ENCODE peak calls at places on chromosomes 6 and 20, in nine cellular contexts. One of them, this sample, is unnamed.
A peak's percentile ranks its signal among the peaks of the same experiment; 100 is the strongest.

GRCh38 chr6:39357998-39358686 is 35.6 kb upstream of the KCNK16 start:
- DNase-seq in PC-3: peak; percentile 34
- DNase-seq in GM23338: no peak
- DNase-seq in neural progenitor cell: no peak
- DNase-seq in osteoblast: peak; percentile 54
- DNase-seq in IMR-90: peak; percentile 59
- DNase-seq in neuronal stem cell: no peak
- DNase-seq in mesenchymal stem cell: peak; percentile 91
- DNase-seq in PC-9: no peak
- DNase-seq in this sample: peak; percentile 41

GRCh38 chr6:110618591-110619267 is 142.3 kb upstream of the SLC22A16 start:
- DNase-seq in PC-3: peak; percentile 57
- DNase-seq in GM23338: peak; percentile 75
- DNase-seq in neural progenitor cell: no peak
- DNase-seq in osteoblast: no peak
- DNase-seq in IMR-90: peak; percentile 28
- DNase-seq in neuronal stem cell: peak; percentile 6
- DNase-seq in mesenchymal stem cell: peak; percentile 7
- DNase-seq in PC-9: peak; percentile 39
- DNase-seq in this sample: no peak

GRCh38 chr6:48069280-48069679 is 41.7 kb downstream of the PTCHD4 start:
- DNase-seq in PC-3: no peak
- DNase-seq in GM23338: peak; percentile 43
- DNase-seq in neural progenitor cell: peak; percentile 44
- DNase-seq in osteoblast: peak; percentile 48
- DNase-seq in IMR-90: peak; percentile 4
- DNase-seq in neuronal stem cell: no peak
- DNase-seq in mesenchymal stem cell: peak; percentile 37
- DNase-seq in PC-9: no peak
- DNase-seq in this sample: peak; percentile 25

GRCh38 chr6:46586896-46587295 is 65.7 kb downstream of the CYP39A1 start:
- DNase-seq in PC-3: no peak
- DNase-seq in GM23338: no peak
- DNase-seq in neural progenitor cell: no peak
- DNase-seq in osteoblast: no peak
- DNase-seq in IMR-90: no peak
- DNase-seq in neuronal stem cell: no peak
- DNase-seq in mesenchymal stem cell: no peak
- DNase-seq in PC-9: no peak
- DNase-seq in this sample: no peak

GRCh38 chr6:10529231-10529801 is 8.2 kb downstream of the GCNT2 start:
- DNase-seq in PC-3: peak; percentile 60
- DNase-seq in GM23338: no peak
- DNase-seq in neural progenitor cell: no peak
- DNase-seq in osteoblast: peak; percentile 1
- DNase-seq in IMR-90: no peak
- DNase-seq in neuronal stem cell: no peak
- DNase-seq in mesenchymal stem cell: no peak
- DNase-seq in PC-9: peak; percentile 72
- DNase-seq in this sample: no peak

GRCh38 chr20:40777653-40778052 is 88.6 kb upstream of the MAFB start:
- DNase-seq in PC-3: no peak
- DNase-seq in GM23338: no peak
- DNase-seq in neural progenitor cell: no peak
- DNase-seq in osteoblast: no peak
- DNase-seq in IMR-90: no peak
- DNase-seq in neuronal stem cell: no peak
- DNase-seq in mesenchymal stem cell: no peak
- DNase-seq in PC-9: no peak
- DNase-seq in this sample: no peak

GRCh38 chr6:77457720-77458349 is 5.5 kb downstream of the HTR1B start:
- DNase-seq in PC-3: peak; percentile 62
- DNase-seq in GM23338: peak; percentile 95
- DNase-seq in neural progenitor cell: peak; percentile 91
- DNase-seq in osteoblast: peak; percentile 87
- DNase-seq in IMR-90: peak; percentile 97
- DNase-seq in neuronal stem cell: peak; percentile 73
- DNase-seq in mesenchymal stem cell: peak; percentile 95
- DNase-seq in PC-9: no peak
- DNase-seq in this sample: peak; percentile 93

GRCh38 chr20:37803476-37804307 is 99.2 kb upstream of the VSTM2L start:
- DNase-seq in PC-3: no peak
- DNase-seq in GM23338: no peak
- DNase-seq in neural progenitor cell: no peak
- DNase-seq in osteoblast: no peak
- DNase-seq in IMR-90: no peak
- DNase-seq in neuronal stem cell: no peak
- DNase-seq in mesenchymal stem cell: no peak
- DNase-seq in PC-9: no peak
- DNase-seq in this sample: no peak

GRCh38 chr20:24738981-24739633 is 210.0 kb upstream of the CST7 start:
- DNase-seq in PC-3: no peak
- DNase-seq in GM23338: no peak
- DNase-seq in neural progenitor cell: no peak
- DNase-seq in osteoblast: no peak
- DNase-seq in IMR-90: no peak
- DNase-seq in neuronal stem cell: no peak
- DNase-seq in mesenchymal stem cell: no peak
- DNase-seq in PC-9: no peak
- DNase-seq in this sample: no peak

GRCh38 chr6:157759028-157759427 is 64.0 kb upstream of the SNX9 start:
- DNase-seq in PC-3: peak; percentile 30
- DNase-seq in GM23338: no peak
- DNase-seq in neural progenitor cell: no peak
- DNase-seq in osteoblast: no peak
- DNase-seq in IMR-90: no peak
- DNase-seq in neuronal stem cell: no peak
- DNase-seq in mesenchymal stem cell: no peak
- DNase-seq in PC-9: no peak
- DNase-seq in this sample: no peak

GRCh38 chr6:157760589-157761330 is 62.3 kb upstream of the SNX9 start:
- DNase-seq in PC-3: peak; percentile 86
- DNase-seq in GM23338: no peak
- DNase-seq in neural progenitor cell: no peak
- DNase-seq in osteoblast: peak; percentile 67
- DNase-seq in IMR-90: peak; percentile 90
- DNase-seq in neuronal stem cell: no peak
- DNase-seq in mesenchymal stem cell: peak; percentile 77
- DNase-seq in PC-9: peak; percentile 82
- DNase-seq in this sample: peak; percentile 90

GRCh38 chr6:157758516-157759023 is 64.5 kb upstream of the SNX9 start:
- DNase-seq in PC-3: no peak
- DNase-seq in GM23338: no peak
- DNase-seq in neural progenitor cell: no peak
- DNase-seq in osteoblast: no peak
- DNase-seq in IMR-90: no peak
- DNase-seq in neuronal stem cell: no peak
- DNase-seq in mesenchymal stem cell: no peak
- DNase-seq in PC-9: no peak
- DNase-seq in this sample: no peak

GRCh38 chr6:157761331-157761921 is 61.6 kb upstream of the SNX9 start:
- DNase-seq in PC-3: peak; percentile 62
- DNase-seq in GM23338: no peak
- DNase-seq in neural progenitor cell: no peak
- DNase-seq in osteoblast: peak; percentile 59
- DNase-seq in IMR-90: peak; percentile 76
- DNase-seq in neuronal stem cell: no peak
- DNase-seq in mesenchymal stem cell: peak; percentile 84
- DNase-seq in PC-9: no peak
- DNase-seq in this sample: peak; percentile 84

GRCh38 chr6:157760137-157760536 is 62.9 kb upstream of the SNX9 start:
- DNase-seq in PC-3: no peak
- DNase-seq in GM23338: no peak
- DNase-seq in neural progenitor cell: no peak
- DNase-seq in osteoblast: no peak
- DNase-seq in IMR-90: no peak
- DNase-seq in neuronal stem cell: no peak
- DNase-seq in mesenchymal stem cell: no peak
- DNase-seq in PC-9: no peak
- DNase-seq in this sample: no peak
- H3K27ac ChIP-seq in PC-3: peak overlapping the region; percentile 89
- H3K27ac ChIP-seq in GM23338: no peak overlapping the region
- H3K27ac ChIP-seq in neural progenitor cell: no peak overlapping the region
- H3K27ac ChIP-seq in osteoblast: peak overlapping the region; percentile 91
- H3K27ac ChIP-seq in IMR-90: peak overlapping the region; percentile 69
- H3K27ac ChIP-seq in neuronal stem cell: no peak overlapping the region
- H3K27ac ChIP-seq in mesenchymal stem cell: peak overlapping the region; percentile 69
- H3K27ac ChIP-seq in PC-9: peak overlapping the region; percentile 88
- H3K27ac ChIP-seq in this sample: peak overlapping the region; percentile 95

GRCh38 chr6:83729871-83730270 is 21.0 kb upstream of the SNAP91 start:
- DNase-seq in PC-3: no peak
- DNase-seq in GM23338: no peak
- DNase-seq in neural progenitor cell: no peak
- DNase-seq in osteoblast: no peak
- DNase-seq in IMR-90: no peak
- DNase-seq in neuronal stem cell: no peak
- DNase-seq in mesenchymal stem cell: no peak
- DNase-seq in PC-9: no peak
- DNase-seq in this sample: no peak
- H2AFZ ChIP-seq in PC-3: no peak overlapping the region
- H2AFZ ChIP-seq in GM23338: no peak overlapping the region
- H2AFZ ChIP-seq in neural progenitor cell: no peak overlapping the region
- H2AFZ ChIP-seq in osteoblast: no peak overlapping the region
- H2AFZ ChIP-seq in IMR-90: no peak overlapping the region
- H2AFZ ChIP-seq in neuronal stem cell: no peak overlapping the region
- H2AFZ ChIP-seq in mesenchymal stem cell: no peak overlapping the region
- H2AFZ ChIP-seq in PC-9: no peak overlapping the region
- H2AFZ ChIP-seq in this sample: no peak overlapping the region

DNA sequence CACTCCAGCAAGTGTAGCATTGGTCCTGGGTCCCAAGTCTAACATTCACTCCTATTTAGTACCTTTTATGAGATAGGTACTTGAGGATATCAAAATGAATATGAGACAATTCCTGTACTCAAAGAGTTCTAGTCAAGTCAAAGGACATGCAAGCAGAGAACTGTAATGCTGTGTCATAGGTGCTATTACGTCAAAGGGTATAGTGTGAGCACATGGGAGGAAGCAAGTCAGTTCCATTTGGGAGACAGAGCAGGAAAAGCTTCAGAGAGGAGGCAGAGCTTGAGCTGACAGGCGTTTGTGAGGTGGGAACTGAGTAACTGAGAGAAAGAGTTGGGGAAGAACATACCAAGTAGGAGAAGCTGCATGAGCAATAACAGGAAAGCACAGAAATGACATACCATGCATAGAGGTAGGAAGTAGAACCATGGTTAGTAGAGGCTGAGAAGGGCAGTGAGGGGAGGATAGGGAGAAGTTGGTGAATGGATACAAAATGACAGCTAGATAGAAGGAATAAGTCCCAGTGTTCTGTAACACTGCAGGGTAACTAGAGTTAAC is 15.2 kb upstream of the SSR1 start:
- DNase-seq in PC-3: no peak
- DNase-seq in GM23338: no peak
- DNase-seq in neural progenitor cell: no peak
- DNase-seq in osteoblast: no peak
- DNase-seq in IMR-90: no peak
- DNase-seq in neuronal stem cell: no peak
- DNase-seq in mesenchymal stem cell: no peak
- DNase-seq in PC-9: no peak
- DNase-seq in this sample: no peak
- H3K27ac ChIP-seq in PC-3: no peak overlapping the region
- H3K27ac ChIP-seq in GM23338: no peak overlapping the region
- H3K27ac ChIP-seq in neural progenitor cell: no peak overlapping the region
- H3K27ac ChIP-seq in osteoblast: no peak overlapping the region
- H3K27ac ChIP-seq in IMR-90: no peak overlapping the region
- H3K27ac ChIP-seq in neuronal stem cell: no peak overlapping the region
- H3K27ac ChIP-seq in mesenchymal stem cell: no peak overlapping the region
- H3K27ac ChIP-seq in PC-9: no peak overlapping the region
- H3K27ac ChIP-seq in this sample: no peak overlapping the region

GRCh38 chr6:21079468-21080048 is 514.0 kb upstream of the SOX4 start:
- DNase-seq in PC-3: no peak
- DNase-seq in GM23338: no peak
- DNase-seq in neural progenitor cell: no peak
- DNase-seq in osteoblast: peak; percentile 36
- DNase-seq in IMR-90: peak; percentile 20
- DNase-seq in neuronal stem cell: no peak
- DNase-seq in mesenchymal stem cell: peak; percentile 26
- DNase-seq in PC-9: no peak
- DNase-seq in this sample: peak; percentile 17
- H2AFZ ChIP-seq in PC-3: no peak overlapping the region
- H2AFZ ChIP-seq in GM23338: no peak overlapping the region
- H2AFZ ChIP-seq in neural progenitor cell: no peak overlapping the region
- H2AFZ ChIP-seq in osteoblast: no peak overlapping the region
- H2AFZ ChIP-seq in IMR-90: no peak overlapping the region
- H2AFZ ChIP-seq in neuronal stem cell: no peak overlapping the region
- H2AFZ ChIP-seq in mesenchymal stem cell: no peak overlapping the region
- H2AFZ ChIP-seq in PC-9: no peak overlapping the region
- H2AFZ ChIP-seq in this sample: no peak overlapping the region

GRCh38 chr6:51684038-51684437 is 403.4 kb downstream of the PKHD1 start:
- DNase-seq in PC-3: no peak
- DNase-seq in GM23338: peak; percentile 15
- DNase-seq in neural progenitor cell: no peak
- DNase-seq in osteoblast: no peak
- DNase-seq in IMR-90: no peak
- DNase-seq in neuronal stem cell: no peak
- DNase-seq in mesenchymal stem cell: no peak
- DNase-seq in PC-9: no peak
- DNase-seq in this sample: no peak

GRCh38 chr6:51675020-51675419 is 412.4 kb downstream of the PKHD1 start:
- DNase-seq in PC-3: no peak
- DNase-seq in GM23338: no peak
- DNase-seq in neural progenitor cell: no peak
- DNase-seq in osteoblast: no peak
- DNase-seq in IMR-90: no peak
- DNase-seq in neuronal stem cell: no peak
- DNase-seq in mesenchymal stem cell: no peak
- DNase-seq in PC-9: no peak
- DNase-seq in this sample: no peak

GRCh38 chr6:51678274-51678673 is 409.1 kb downstream of the PKHD1 start:
- DNase-seq in PC-3: no peak
- DNase-seq in GM23338: no peak
- DNase-seq in neural progenitor cell: no peak
- DNase-seq in osteoblast: no peak
- DNase-seq in IMR-90: no peak
- DNase-seq in neuronal stem cell: no peak
- DNase-seq in mesenchymal stem cell: no peak
- DNase-seq in PC-9: no peak
- DNase-seq in this sample: no peak

GRCh38 chr6:51675551-51676275 is 411.7 kb downstream of the PKHD1 start:
- DNase-seq in PC-3: peak; percentile 14
- DNase-seq in GM23338: no peak
- DNase-seq in neural progenitor cell: no peak
- DNase-seq in osteoblast: no peak
- DNase-seq in IMR-90: no peak
- DNase-seq in neuronal stem cell: no peak
- DNase-seq in mesenchymal stem cell: no peak
- DNase-seq in PC-9: no peak
- DNase-seq in this sample: no peak

GRCh38 chr6:51678905-51679620 is 408.4 kb downstream of the PKHD1 start:
- DNase-seq in PC-3: peak; percentile 92
- DNase-seq in GM23338: no peak
- DNase-seq in neural progenitor cell: no peak
- DNase-seq in osteoblast: no peak
- DNase-seq in IMR-90: no peak
- DNase-seq in neuronal stem cell: no peak
- DNase-seq in mesenchymal stem cell: no peak
- DNase-seq in PC-9: no peak
- DNase-seq in this sample: no peak
- H3K27ac ChIP-seq in PC-3: peak overlapping the region; percentile 100
- H3K27ac ChIP-seq in GM23338: no peak overlapping the region
- H3K27ac ChIP-seq in neural progenitor cell: no peak overlapping the region
- H3K27ac ChIP-seq in osteoblast: no peak overlapping the region
- H3K27ac ChIP-seq in IMR-90: no peak overlapping the region
- H3K27ac ChIP-seq in neuronal stem cell: no peak overlapping the region
- H3K27ac ChIP-seq in mesenchymal stem cell: no peak overlapping the region
- H3K27ac ChIP-seq in PC-9: peak overlapping the region; percentile 29
- H3K27ac ChIP-seq in this sample: no peak overlapping the region

This sample was measured in GM23248.